ENCODE peak calls at places on chromosomes 13 and 19, in nine cellular contexts. A is dorsolateral prefrontal cortex, W is mesothelial cell of epicardium, R is BJ, E is hepatocyte, G is suprapubic skin, J is Panc1, L is tibial artery, Q is neural crest cell. V is an unnamed sample.

GRCh38 chr19:50315773-50316448 is 13.3 kb downstream of the KCNC3 start:
- DNase-seq in A (peak), W (no peak), R (no peak), E (no peak), G (no peak), J (no peak), L (no peak), Q (no peak), V (no peak)

GRCh38 chr13:105804561-105805190 is 730.8 kb downstream of the EFNB2 start:
- DNase-seq in A (peak), W (no peak), R (peak), E (no peak), G (no peak), J (no peak), L (no peak), Q (no peak), V (no peak)

GRCh38 chr19:38290631-38291147 is 13.4 kb upstream of the C19orf33 start:
- DNase-seq in A (peak), W (no peak), R (peak), E (peak), G (no peak), J (no peak), L (no peak), Q (no peak), V (no peak)

GRCh38 chr13:74204606-74205312 is 70.6 kb upstream of the KLF12 start:
- DNase-seq in A (no peak), W (no peak), R (no peak), E (no peak), G (no peak), J (no peak), L (no peak), Q (no peak), V (no peak)

GRCh38 chr13:99995503-99996176 is 14.1 kb downstream of the ZIC2 start:
- DNase-seq in A (no peak), W (no peak), R (no peak), E (no peak), G (no peak), J (no peak), L (no peak), Q (no peak), V (no peak)

GRCh38 chr19:10269333-10270179 is 1.4 kb upstream of the ICAM1 start:
- DNase-seq in A (peak), W (peak), R (no peak), E (peak), G (no peak), J (peak), L (peak), Q (peak), V (peak)

GRCh38 chr13:74825170-74825948 is 656.6 kb downstream of the TBC1D4 start:
- DNase-seq in A (no peak), W (no peak), R (peak), E (no peak), G (no peak), J (no peak), L (no peak), Q (no peak), V (no peak)

GRCh38 chr13:31903072-31903815 is 128.3 kb upstream of the FRY start:
- DNase-seq in A (no peak), W (no peak), R (no peak), E (no peak), G (no peak), J (no peak), L (no peak), Q (no peak), V (no peak)

GRCh38 chr13:76829572-76830327 is 56.5 kb downstream of the KCTD12 start:
- DNase-seq in A (no peak), W (no peak), R (no peak), E (no peak), G (no peak), J (no peak), L (no peak), Q (no peak), V (no peak)

GRCh38 chr19:15265849-15266248 is 33.6 kb upstream of the EPHX3 start:
- DNase-seq in A (peak), W (no peak), R (peak), E (peak), G (peak), J (no peak), L (peak), Q (no peak), V (no peak)

GRCh38 chr13:35475131-35475959 is 1.1 kb downstream of the MAB21L1 start:
- DNase-seq in A (no peak), W (peak), R (no peak), E (peak), G (peak), J (no peak), L (peak), Q (peak), V (no peak)

GRCh38 chr13:35838356-35838755 is 292.8 kb downstream of the DCLK1 start:
- DNase-seq in A (no peak), W (no peak), R (peak), E (no peak), G (no peak), J (no peak), L (no peak), Q (no peak), V (no peak)

GRCh38 chr13:79548886-79549285 is 67.9 kb downstream of the NDFIP2 start:
- DNase-seq in A (no peak), W (no peak), R (no peak), E (no peak), G (no peak), J (no peak), L (no peak), Q (no peak), V (no peak)

GRCh38 chr19:14048439-14049153 is 13.3 kb downstream of the PALM3 start:
- DNase-seq in A (no peak), W (no peak), R (no peak), E (peak), G (no peak), J (no peak), L (peak), Q (peak), V (peak)

GRCh38 chr19:58345558-58345957 is 7.7 kb downstream of the A1BG start:
- DNase-seq in A (no peak), W (no peak), R (no peak), E (no peak), G (no peak), J (no peak), L (no peak), Q (no peak), V (no peak)

GRCh38 chr19:11970174-11970573 is 5.3 kb downstream of the ZNF763 start:
- DNase-seq in A (no peak), W (no peak), R (no peak), E (no peak), G (no peak), J (no peak), L (no peak), Q (no peak), V (no peak)

GRCh38 chr19:47280183-47280797 is 5.6 kb downstream of the INAFM1 start:
- DNase-seq in A (peak), W (no peak), R (no peak), E (peak), G (no peak), J (no peak), L (no peak), Q (peak), V (no peak)

GRCh38 chr13:24618219-24618955 is 61.8 kb upstream of the ATP12A start:
- DNase-seq in A (no peak), W (no peak), R (no peak), E (no peak), G (no peak), J (no peak), L (no peak), Q (no peak), V (no peak)

GRCh38 chr13:113903361-113903760 is 39.5 kb upstream of the GAS6 start:
- DNase-seq in A (no peak), W (no peak), R (no peak), E (no peak), G (peak), J (no peak), L (peak), Q (no peak), V (no peak)

GRCh38 chr19:51784922-51785690 is 9.9 kb upstream of the FPR3 start:
- DNase-seq in A (peak), W (no peak), R (no peak), E (no peak), G (peak), J (no peak), L (peak), Q (no peak), V (no peak)

GRCh38 chr13:52450793-52451116 is 321 bp upstream of the VPS36 start:
- DNase-seq in A (no peak), W (no peak), R (no peak), E (no peak), G (no peak), J (no peak), L (no peak), Q (no peak), V (no peak)

GRCh38 chr19:50266041-50266440 is 62.6 kb downstream of the MYH14 start:
- DNase-seq in A (no peak), W (no peak), R (no peak), E (no peak), G (no peak), J (no peak), L (no peak), Q (no peak), V (no peak)

GRCh38 chr19:2974342-2974932 is 2.9 kb upstream of the TLE6 start:
- DNase-seq in A (no peak), W (no peak), R (no peak), E (peak), G (no peak), J (no peak), L (peak), Q (no peak), V (no peak)

GRCh38 chr19:35311901-35312665 is 16.9 kb upstream of the CD22 start:
- DNase-seq in A (no peak), W (no peak), R (no peak), E (no peak), G (no peak), J (no peak), L (no peak), Q (no peak), V (no peak)

GRCh38 chr19:14985133-14985532 is 5.5 kb upstream of the SLC1A6 start:
- DNase-seq in A (no peak), W (no peak), R (no peak), E (no peak), G (no peak), J (no peak), L (no peak), Q (no peak), V (no peak)

GRCh38 chr19:14449321-14449720 is 16.2 kb downstream of the PKN1 start:
- DNase-seq in A (no peak), W (no peak), R (no peak), E (no peak), G (no peak), J (no peak), L (no peak), Q (no peak), V (no peak)

GRCh38 chr13:24627090-24627714 is 53.0 kb upstream of the ATP12A start:
- DNase-seq in A (no peak), W (peak), R (no peak), E (peak), G (no peak), J (no peak), L (no peak), Q (peak), V (no peak)

GRCh38 chr19:20660473-20660872 is 898 bp downstream of the ZNF626 start:
- DNase-seq in A (no peak), W (no peak), R (no peak), E (peak), G (no peak), J (no peak), L (no peak), Q (no peak), V (no peak)

GRCh38 chr13:46633416-46633815 is 80.4 kb downstream of the LRCH1 start:
- DNase-seq in A (no peak), W (no peak), R (peak), E (no peak), G (no peak), J (no peak), L (no peak), Q (no peak), V (no peak)

GRCh38 chr19:42872608-42873007 is 6.9 kb downstream of the PSG1 start:
- DNase-seq in A (no peak), W (no peak), R (no peak), E (no peak), G (no peak), J (no peak), L (no peak), Q (no peak), V (no peak)
- TF ChIP-seq CTCF in A (no peak), W (no peak), R (no peak), E (no peak), G (no peak), J (no peak), L (no peak), Q (no peak), V (no peak)

DNA sequence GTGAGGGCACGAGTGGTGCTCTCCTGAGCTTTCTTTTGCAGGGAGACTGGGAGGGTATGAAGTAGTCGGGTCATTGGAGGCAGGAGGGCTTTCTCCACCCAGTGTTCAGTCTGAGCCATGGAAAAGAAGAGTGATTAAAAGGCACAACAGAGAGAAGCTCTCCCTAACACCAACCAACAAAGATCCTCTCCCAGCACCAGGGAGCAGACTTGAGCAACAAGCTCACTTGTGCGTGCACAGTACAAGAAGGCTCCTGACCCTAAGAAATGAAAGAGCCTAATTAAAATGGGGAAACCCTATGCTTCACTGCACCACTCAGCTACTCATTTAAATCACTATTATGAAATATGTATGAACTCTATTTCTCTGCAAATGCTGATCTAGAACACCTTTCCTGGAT is 276.3 kb upstream of the SOX21 start:
- DNase-seq in A (no peak), W (no peak), R (no peak), E (no peak), G (no peak), J (no peak), L (no peak), Q (no peak), V (no peak)
- TF ChIP-seq CTCF in A (no peak), W (no peak), R (peak), E (no peak), G (no peak), J (no peak), L (no peak), Q (no peak), V (no peak)

GRCh38 chr13:38688674-38689073 is 1.8 kb downstream of the FREM2 start:
- DNase-seq in A (no peak), W (peak), R (no peak), E (no peak), G (no peak), J (no peak), L (no peak), Q (no peak), V (no peak)

GRCh38 chr13:38686635-38687245 is at the start of gene FREM2:
- DNase-seq in A (peak), W (peak), R (no peak), E (peak), G (no peak), J (no peak), L (no peak), Q (peak), V (no peak)

GRCh38 chr13:38684714-38685113 is 2.2 kb upstream of the FREM2 start:
- DNase-seq in A (no peak), W (no peak), R (no peak), E (no peak), G (no peak), J (no peak), L (no peak), Q (no peak), V (no peak)

GRCh38 chr13:38687246-38688229 is 661 bp downstream of the FREM2 start:
- DNase-seq in A (no peak), W (peak), R (no peak), E (peak), G (no peak), J (no peak), L (no peak), Q (peak), V (no peak)

GRCh38 chr13:38685974-38686571 is 804 bp upstream of the FREM2 start:
- DNase-seq in A (no peak), W (peak), R (no peak), E (peak), G (no peak), J (no peak), L (no peak), Q (no peak), V (no peak)
- TF ChIP-seq CTCF in A (peak), W (peak), R (no peak), E (peak), G (no peak), J (peak), L (no peak), Q (peak), V (no peak)

GRCh38 chr19:42199440-42200115 is 17.9 kb downstream of the DEDD2 start:
- DNase-seq in A (no peak), W (no peak), R (no peak), E (no peak), G (no peak), J (no peak), L (peak), Q (no peak), V (peak)
- TF ChIP-seq CTCF in A (no peak), W (no peak), R (no peak), E (no peak), G (peak), J (no peak), L (no peak), Q (no peak), V (no peak)

DNA sequence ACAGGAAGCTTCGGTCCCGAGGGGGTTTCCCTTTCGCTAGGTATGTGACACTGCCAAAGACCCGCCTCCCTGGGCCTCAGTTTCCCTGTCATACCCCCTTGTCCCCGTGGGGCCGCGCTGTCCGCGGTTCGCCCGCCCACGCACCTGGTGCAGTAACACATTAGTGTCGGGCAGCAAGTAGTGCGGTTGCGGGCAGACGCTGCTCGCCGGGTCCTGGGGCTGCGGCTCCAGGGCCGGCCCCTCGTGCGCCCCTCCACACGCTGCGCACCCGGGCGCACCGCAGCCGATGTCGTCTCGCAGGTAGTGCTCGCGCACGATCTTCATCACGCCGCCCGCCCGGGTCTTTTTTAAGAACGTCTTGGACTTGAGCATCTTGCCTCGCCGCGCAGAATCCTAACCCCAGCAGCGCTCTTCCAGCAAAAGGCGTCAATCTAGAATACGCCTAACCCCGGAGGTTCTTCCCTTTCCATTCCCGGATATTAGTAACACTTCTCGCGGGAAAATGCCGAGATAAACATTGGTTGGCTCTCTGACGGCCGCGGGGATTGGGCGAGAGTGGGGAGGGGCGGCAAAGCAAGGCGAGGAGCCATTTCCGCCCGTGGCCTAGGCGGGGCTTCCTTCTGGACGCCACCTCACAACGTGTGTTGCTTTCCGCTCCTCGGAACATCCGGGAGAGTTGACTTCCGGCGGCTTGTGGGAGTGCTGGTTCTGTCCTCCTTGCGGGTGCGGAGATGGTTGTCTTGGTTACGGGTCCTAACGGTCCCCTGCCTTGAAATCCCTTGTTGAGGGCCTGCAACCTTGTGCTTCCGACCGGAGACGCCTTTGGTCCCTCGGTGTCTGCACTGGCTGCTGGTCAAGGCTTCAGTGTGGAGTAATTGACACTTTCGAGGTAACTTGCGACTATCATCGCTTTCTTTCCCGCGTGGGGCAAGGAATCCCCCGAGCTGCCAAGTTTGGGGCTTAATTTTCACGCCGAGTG is at the start of the genes DIS3 and PIBF1:
- DNase-seq in A (peak), W (peak), R (peak), E (peak), G (peak), J (peak), L (peak), Q (peak), V (peak)
- TF ChIP-seq CTCF in A (no peak), W (no peak), R (peak), E (peak), G (no peak), J (no peak), L (no peak), Q (peak), V (no peak)